ENCODE peak calls at places on chromosomes 5 and 9, in five cellular contexts. X is bronchial epithelial cell, G is anterior cingulate cortex, E is heart left ventricle, U is LoVo. D is an unnamed sample.

GRCh38 chr5:38420246-38420645 is 136.2 kb downstream of the LIFR start:
- DNase-seq in X (no peak), G (no peak), E (no peak), U (no peak), D (no peak)

GRCh38 chr5:99441235-99441634 is 512.4 kb upstream of the CHD1 start:
- DNase-seq in X (no peak), G (no peak), E (no peak), U (no peak), D (no peak)

GRCh38 chr5:38660194-38660668 is 103.8 kb upstream of the LIFR start:
- DNase-seq in X (no peak), G (no peak), E (peak; percentile 33), U (peak; percentile 75), D (no peak)

GRCh38 chr9:127546125-127546832 is 65.8 kb upstream of the STXBP1 start:
- DNase-seq in X (no peak), G (no peak), E (no peak), U (no peak), D (no peak)

GRCh38 chr5:74070766-74071165 is 444.8 kb downstream of the ARHGEF28 start:
- DNase-seq in X (no peak), G (no peak), E (no peak), U (no peak), D (no peak)

GRCh38 chr5:116032094-116032517 is at the start of gene ARL14EPL:
- DNase-seq in X (peak; percentile 74), G (no peak), E (no peak), U (peak; percentile 67), D (peak; percentile 1)

GRCh38 chr9:4671737-4672136 is 5.5 kb upstream of the SPATA6L start:
- DNase-seq in X (no peak), G (no peak), E (no peak), U (no peak), D (no peak)

GRCh38 chr5:142627371-142628217 is 58.3 kb downstream of the FGF1 start:
- DNase-seq in X (peak; percentile 19), G (peak; percentile 36), E (no peak), U (no peak), D (no peak)

GRCh38 chr5:78537821-78538220 is 110.8 kb downstream of the LHFPL2 start:
- DNase-seq in X (peak; percentile 91), G (peak; percentile 16), E (no peak), U (no peak), D (no peak)

GRCh38 chr5:179279347-179280094 is 65.7 kb downstream of the ADAMTS2 start:
- DNase-seq in X (no peak), G (no peak), E (no peak), U (no peak), D (no peak)

GRCh38 chr9:127885508-127886281 is 8.2 kb upstream of the AK1 start:
- DNase-seq in X (no peak), G (no peak), E (no peak), U (no peak), D (no peak)

GRCh38 chr5:78273436-78273835 is 21.1 kb downstream of the AP3B1 start:
- DNase-seq in X (no peak), G (no peak), E (no peak), U (no peak), D (no peak)

GRCh38 chr9:124465736-124466135 is 15.5 kb downstream of the ADGRD2 start:
- DNase-seq in X (no peak), G (no peak), E (no peak), U (no peak), D (no peak)

GRCh38 chr5:159552751-159553150 is 222.5 kb upstream of the IL12B start:
- DNase-seq in X (peak; percentile 58), G (no peak), E (no peak), U (no peak), D (peak; percentile 49)

GRCh38 chr9:138104251-138105122 is 226.9 kb downstream of the CACNA1B start:
- DNase-seq in X (no peak), G (no peak), E (no peak), U (no peak), D (no peak)

GRCh38 chr9:112439171-112439570 is 47.5 kb upstream of the KIAA1958 start:
- DNase-seq in X (no peak), G (no peak), E (no peak), U (no peak), D (no peak)

GRCh38 chr5:137613554-137614265 is 114.6 kb upstream of the SPOCK1 start:
- DNase-seq in X (peak; percentile 37), G (no peak), E (no peak), U (no peak), D (no peak)

GRCh38 chr9:93658184-93658925 is 82.0 kb downstream of the PHF2 start:
- DNase-seq in X (no peak), G (no peak), E (peak; percentile 14), U (no peak), D (no peak)

GRCh38 chr5:132465095-132465707 is 25.4 kb downstream of the IRF1 start:
- DNase-seq in X (no peak), G (no peak), E (no peak), U (no peak), D (no peak)

GRCh38 chr5:6403416-6403815 is 25.1 kb upstream of the MED10 start:
- DNase-seq in X (no peak), G (no peak), E (no peak), U (no peak), D (no peak)

GRCh38 chr5:38265546-38266179 is 7.3 kb downstream of the EGFLAM start:
- DNase-seq in X (peak; percentile 40), G (no peak), E (peak; percentile 48), U (peak; percentile 67), D (no peak)

GRCh38 chr9:79287881-79288280 is 283.9 kb upstream of the TLE4 start:
- DNase-seq in X (no peak), G (no peak), E (no peak), U (no peak), D (no peak)

GRCh38 chr5:97876272-97876671 is 693.2 kb upstream of the RIOK2 start:
- DNase-seq in X (no peak), G (no peak), E (no peak), U (no peak), D (no peak)

GRCh38 chr5:150434502-150434901 is 15.0 kb downstream of the RPS14 start:
- DNase-seq in X (peak; percentile 98), G (no peak), E (no peak), U (no peak), D (peak; percentile 64)

GRCh38 chr9:126519660-126520425 is 93.9 kb upstream of the LMX1B start:
- DNase-seq in X (no peak), G (no peak), E (no peak), U (no peak), D (no peak)

GRCh38 chr9:113687680-113688371 is 188.3 kb upstream of the ZNF618 start:
- DNase-seq in X (no peak), G (no peak), E (no peak), U (no peak), D (no peak)

GRCh38 chr9:127117801-127118200 is 4.6 kb downstream of the ANGPTL2 start:
- DNase-seq in X (no peak), G (no peak), E (no peak), U (no peak), D (no peak)

GRCh38 chr9:749712-750111 is 91.8 kb upstream of the DMRT1 start:
- DNase-seq in X (no peak), G (no peak), E (no peak), U (no peak), D (no peak)

GRCh38 chr5:81065492-81065891 is 105.3 kb downstream of the RASGRF2 start:
- DNase-seq in X (no peak), G (no peak), E (no peak), U (no peak), D (no peak)

GRCh38 chr5:92801921-92802320 is 779.1 kb downstream of the NR2F1-AS1 start:
- DNase-seq in X (no peak), G (no peak), E (no peak), U (no peak), D (no peak)

GRCh38 chr5:108878756-108879155 is 131.1 kb downstream of the FER start:
- DNase-seq in X (no peak), G (no peak), E (no peak), U (no peak), D (no peak)

GRCh38 chr9:129962376-129962765 is 80.6 kb downstream of the FNBP1 start:
- DNase-seq in X (no peak), G (no peak), E (no peak), U (no peak), D (no peak)

GRCh38 chr5:169142264-169142970 is 158.5 kb downstream of the SLIT3 start:
- DNase-seq in X (no peak), G (no peak), E (peak; percentile 50), U (no peak), D (no peak)

GRCh38 chr5:135880278-135880677 is 15.4 kb downstream of the IL9 start:
- DNase-seq in X (no peak), G (no peak), E (no peak), U (no peak), D (no peak)

GRCh38 chr5:145887976-145888574 is 15.3 kb upstream of the GRXCR2 start:
- DNase-seq in X (peak; percentile 64), G (no peak), E (no peak), U (peak; percentile 69), D (no peak)

GRCh38 chr5:106894964-106895363 is 775.8 kb downstream of the EFNA5 start:
- DNase-seq in X (peak; percentile 14), G (no peak), E (no peak), U (no peak), D (no peak)

GRCh38 chr5:158812381-158812780 is 287.3 kb downstream of the EBF1 start:
- DNase-seq in X (no peak), G (no peak), E (no peak), U (no peak), D (no peak)

GRCh38 chr5:4640793-4641192 is 499.3 kb upstream of the ADAMTS16 start:
- DNase-seq in X (peak; percentile 5), G (no peak), E (no peak), U (no peak), D (no peak)

GRCh38 chr9:2023042-2023441 is 7.9 kb downstream of the SMARCA2 start:
- DNase-seq in X (no peak), G (no peak), E (no peak), U (no peak), D (no peak)

GRCh38 chr9:110048976-110049698 is 158.8 kb downstream of the C9orf152 start:
- DNase-seq in X (peak; percentile 29), G (no peak), E (no peak), U (no peak), D (no peak)

D was measured in AG04449.